ENCODE peak calls at places on chromosomes 5 and 9, in eight cellular contexts. E is fibroblast of villous mesenchyme; S is T1000; G is RKO; N is WTC11; U is activated CD4-positive, CD25-positive, alpha-beta regulatory T cell; T is PC-3; B is uterus. L is an unnamed sample.

GRCh38 chr5:50553560-50553984 is 112.5 kb upstream of the EMB start:
- DNase-seq in S (no peak), U (no peak), N (no peak), E (no peak), T (no peak), B (no peak), G (no peak), L (peak; percentile 6)

GRCh38 chr9:136345281-136346156 is 18.0 kb downstream of the DNLZ start:
- DNase-seq in G (peak; percentile 86), E (peak; percentile 64), S (no peak), N (peak; percentile 79), B (peak; percentile 71), T (peak; percentile 57), U (no peak), L (peak; percentile 69)

GRCh38 chr9:136251264-136252115 is 5.9 kb upstream of the QSOX2 start:
- DNase-seq in G (no peak), S (no peak), N (no peak), E (no peak), T (no peak), B (no peak), U (no peak), L (no peak)

GRCh38 chr9:110334871-110335270 is 2.8 kb downstream of the TXNDC8 start:
- DNase-seq in N (no peak), T (no peak), U (no peak), G (no peak), E (no peak), S (no peak), B (no peak), L (no peak)

GRCh38 chr9:93427655-93428379 is 23.7 kb upstream of the FAM120A start:
- DNase-seq in N (peak; percentile 59), G (no peak), E (no peak), U (no peak), T (no peak), B (no peak), S (no peak), L (no peak)

GRCh38 chr5:150789943-150790611 is 11.5 kb downstream of the SMIM3 start:
- DNase-seq in E (peak; percentile 100), B (peak; percentile 44), U (no peak), G (peak; percentile 94), S (peak; percentile 81), T (peak; percentile 90), N (no peak), L (peak; percentile 100)

GRCh38 chr9:80285325-80285724 is 713.6 kb downstream of the TLE4 start:
- DNase-seq in U (no peak), E (peak; percentile 1), N (peak; percentile 14), G (peak; percentile 2), S (no peak), B (no peak), T (peak; percentile 36), L (peak; percentile 22)

GRCh38 chr9:77176686-77177142 is 620 bp upstream of the VPS13A start:
- DNase-seq in B (no peak), U (no peak), T (no peak), N (no peak), G (no peak), E (no peak), S (no peak), L (no peak)

GRCh38 chr9:71263451-71263850 is 142.0 kb upstream of the TRPM3 start:
- DNase-seq in U (no peak), B (no peak), G (no peak), S (no peak), T (no peak), N (no peak), E (no peak), L (no peak)

GRCh38 chr5:143164557-143164956 is 238.9 kb downstream of the NR3C1 start:
- DNase-seq in E (no peak), G (no peak), B (no peak), U (no peak), T (no peak), N (no peak), S (no peak), L (no peak)

GRCh38 chr9:124510650-124511425 is 3.6 kb upstream of the NR5A1 start:
- DNase-seq in N (no peak), U (no peak), E (peak; percentile 41), B (no peak), G (no peak), T (no peak), S (no peak), L (peak; percentile 76)

GRCh38 chr5:16837305-16837704 is 98.8 kb downstream of the MYO10 start:
- DNase-seq in G (no peak), B (no peak), E (no peak), N (no peak), T (no peak), U (no peak), S (no peak), L (no peak)

GRCh38 chr5:154276932-154277331 is 86.4 kb downstream of the GALNT10 start:
- DNase-seq in U (no peak), E (peak; percentile 98), G (no peak), N (no peak), S (no peak), B (peak; percentile 67), T (peak; percentile 47), L (peak; percentile 90)

GRCh38 chr5:137450759-137451158 is 48.4 kb downstream of the SPOCK1 start:
- DNase-seq in E (no peak), T (no peak), B (no peak), G (no peak), S (no peak), N (no peak), U (no peak), L (no peak)

GRCh38 chr5:64811050-64811640 is 42.4 kb downstream of the CWC27 start:
- DNase-seq in E (peak; percentile 74), T (peak; percentile 48), G (peak; percentile 79), N (no peak), B (no peak), S (no peak), U (no peak), L (peak; percentile 71)